ENCODE peak calls at places on chromosome 1, in seven cellular contexts. E is mesenchymal stem cell; L is right atrium auricular region; F is PC-3; W is GM23248; U is gastrocnemius medialis; S is effector memory CD4-positive, alpha-beta T cell. H is an unnamed sample.

GRCh38 chr1:13911697-13912619 is 212.0 kb downstream of the PRDM2 start:
- DNase-seq in E (no peak), L (no peak), F (no peak), W (no peak), U (no peak), S (no peak), H (no peak)

GRCh38 chr1:6612641-6613360 is 730 bp upstream of the PHF13 start:
- DNase-seq in E (peak), L (peak), F (peak), W (peak), U (no peak), S (peak), H (peak)

GRCh38 chr1:1083181-1084027 is 9.3 kb upstream of the RNF223 start:
- DNase-seq in E (no peak), L (no peak), F (no peak), W (no peak), U (no peak), S (no peak), H (peak)

GRCh38 chr1:42739753-42740700 is at the start of gene CLDN19:
- DNase-seq in E (no peak), L (no peak), F (no peak), W (no peak), U (no peak), S (no peak), H (no peak)

GRCh38 chr1:184396081-184396480 is 9.3 kb downstream of the C1orf21 start:
- DNase-seq in E (no peak), L (no peak), F (no peak), W (no peak), U (no peak), S (no peak), H (no peak)

GRCh38 chr1:116806245-116806644 is 52.0 kb downstream of the CD2 start:
- DNase-seq in E (no peak), L (peak), F (no peak), W (no peak), U (no peak), S (peak), H (no peak)

GRCh38 chr1:64041366-64042131 is 161.9 kb upstream of the UBE2U start:
- DNase-seq in E (no peak), L (no peak), F (no peak), W (no peak), U (no peak), S (no peak), H (no peak)

GRCh38 chr1:50929376-50929958 is 30.6 kb downstream of the FAF1 start:
- DNase-seq in E (peak), L (no peak), F (peak), W (peak), U (no peak), S (no peak), H (no peak)

GRCh38 chr1:30670195-30671060 is 53.0 kb downstream of the MATN1 start:
- DNase-seq in E (no peak), L (no peak), F (peak), W (peak), U (no peak), S (no peak), H (no peak)

GRCh38 chr1:33382651-33383415 is 48.1 kb downstream of the PHC2 start:
- DNase-seq in E (peak), L (no peak), F (no peak), W (peak), U (no peak), S (no peak), H (no peak)

GRCh38 chr1:78143152-78143551 is 97.4 kb downstream of the GIPC2 start:
- DNase-seq in E (no peak), L (no peak), F (no peak), W (peak), U (no peak), S (no peak), H (no peak)

GRCh38 chr1:1161683-1162079 is 12.0 kb upstream of the TTLL10 start:
- DNase-seq in E (no peak), L (no peak), F (no peak), W (no peak), U (no peak), S (no peak), H (no peak)

GRCh38 chr1:228695015-228695955 is 40.0 kb upstream of the RHOU start:
- DNase-seq in E (no peak), L (no peak), F (peak), W (no peak), U (no peak), S (no peak), H (no peak)

DNA sequence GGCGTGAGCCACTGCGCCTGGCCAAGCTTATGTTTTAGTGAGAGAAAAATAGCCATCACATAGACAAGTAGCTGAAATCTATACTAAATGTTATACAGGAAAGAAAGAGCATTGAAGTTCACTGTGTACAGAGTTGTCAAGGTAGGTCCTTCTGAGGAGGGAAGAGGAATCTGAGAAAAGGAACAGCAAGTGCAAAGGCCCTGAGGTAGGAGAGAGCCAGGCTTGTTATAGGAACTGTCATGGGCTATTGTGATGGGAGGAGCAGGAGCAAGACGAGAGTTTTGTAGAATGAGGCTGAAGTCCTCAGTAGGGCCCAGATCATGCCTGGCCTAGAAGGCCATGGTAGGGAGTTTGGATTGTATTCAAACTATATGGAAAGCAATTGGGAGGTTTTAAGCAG is 4.6 kb downstream of the ZDHHC18 start:
- DNase-seq in E (no peak), L (no peak), F (no peak), W (no peak), U (no peak), S (no peak), H (no peak)
- H3K27ac ChIP-seq in E (no peak), L (no peak), F (peak), W (no peak), U (no peak), S (peak), H (no peak)

GRCh38 chr1:201480231-201481003 is 11.4 kb upstream of the PHLDA3 start:
- DNase-seq in E (no peak), L (no peak), F (peak), W (peak), U (peak), S (peak), H (peak)

GRCh38 chr1:201481761-201482493 is 12.9 kb upstream of the PHLDA3 start:
- DNase-seq in E (peak), L (peak), F (peak), W (peak), U (peak), S (peak), H (peak)

GRCh38 chr1:201479331-201479730 is 10.3 kb upstream of the PHLDA3 start:
- DNase-seq in E (no peak), L (no peak), F (no peak), W (no peak), U (no peak), S (no peak), H (no peak)

GRCh38 chr1:201482755-201483154 is 13.8 kb upstream of the PHLDA3 start:
- DNase-seq in E (no peak), L (no peak), F (no peak), W (no peak), U (no peak), S (no peak), H (no peak)

GRCh38 chr1:201481004-201481380 is 12.0 kb upstream of the PHLDA3 start:
- DNase-seq in E (no peak), L (no peak), F (no peak), W (no peak), U (no peak), S (no peak), H (no peak)
- H3K4me3 ChIP-seq in E (peak), L (peak), F (peak), W (peak), U (peak), S (peak), H (peak)

DNA sequence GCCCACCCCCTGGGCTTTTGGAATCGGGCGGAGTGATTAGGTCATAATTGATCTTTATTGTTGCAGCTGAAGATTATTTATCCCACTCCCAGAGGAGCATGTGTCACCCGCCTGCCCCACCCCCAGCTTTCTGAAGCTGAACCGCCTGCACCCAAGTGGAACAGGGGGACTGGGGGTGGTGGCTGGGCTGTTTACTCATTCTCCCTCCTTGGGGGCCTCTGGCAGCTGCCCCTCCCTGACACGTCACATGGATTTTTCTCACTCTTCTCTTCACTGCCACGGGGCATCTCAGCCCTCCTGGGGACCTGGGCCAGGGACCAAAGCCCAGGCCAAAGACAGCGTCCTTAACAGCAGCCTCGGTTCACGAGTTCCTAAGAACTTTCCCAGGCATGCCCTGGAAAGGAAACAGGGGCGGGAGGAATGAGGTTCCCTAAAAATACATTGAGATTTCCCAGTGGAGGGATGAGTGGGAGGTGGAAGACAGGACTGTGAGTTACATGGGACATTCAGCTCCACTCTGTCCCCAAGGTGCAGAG is 31.6 kb upstream of the SOX13 start:
- DNase-seq in E (no peak), L (no peak), F (no peak), W (peak), U (peak), S (no peak), H (peak)
- H3K27ac ChIP-seq in E (no peak), L (peak), F (no peak), W (peak), U (peak), S (no peak), H (peak)

GRCh38 chr1:27624467-27625233 is 10.3 kb downstream of the FGR start:
- DNase-seq in E (no peak), L (no peak), F (no peak), W (no peak), U (no peak), S (no peak), H (no peak)
- H3K4me3 ChIP-seq in E (no peak), L (no peak), F (no peak), W (no peak), U (no peak), S (no peak), H (no peak)

DNA sequence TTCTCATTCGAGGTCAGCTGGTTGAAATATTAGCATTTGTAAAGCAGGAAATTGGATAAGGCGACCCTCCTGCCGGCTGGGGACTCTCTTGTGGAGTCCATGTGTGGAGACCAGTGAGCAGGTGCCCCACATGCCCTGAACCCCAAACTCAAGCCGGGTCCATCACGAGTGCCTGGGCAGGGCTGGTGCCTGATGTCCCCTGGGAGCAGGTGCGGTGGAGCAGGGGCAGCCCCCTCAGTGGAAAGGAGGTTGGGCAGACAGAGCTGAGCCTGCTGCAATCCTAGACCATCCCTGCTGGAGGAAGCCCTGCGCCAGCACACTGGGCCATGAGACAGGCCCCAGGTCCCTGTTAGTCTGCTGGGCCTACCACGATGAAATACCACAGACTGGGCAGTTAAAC is 395.6 kb downstream of the NPHP4 start:
- DNase-seq in E (no peak), L (peak), F (no peak), W (no peak), U (no peak), S (no peak), H (no peak)
- H3K27ac ChIP-seq in E (no peak), L (no peak), F (no peak), W (no peak), U (no peak), S (no peak), H (no peak)

GRCh38 chr1:172778461-172779455 is 119.9 kb downstream of the FASLG start:
- DNase-seq in E (peak), L (no peak), F (peak), W (peak), U (no peak), S (no peak), H (no peak)
- H3K4me3 ChIP-seq in E (no peak), L (no peak), F (no peak), W (no peak), U (no peak), S (peak), H (no peak)

GRCh38 chr1:230982698-230983097 is 3.8 kb downstream of the ARV1 start:
- DNase-seq in E (peak), L (no peak), F (no peak), W (peak), U (no peak), S (no peak), H (no peak)
- H3K27ac ChIP-seq in E (no peak), L (no peak), F (no peak), W (peak), U (no peak), S (no peak), H (no peak)